ENCODE peak calls at places on chromosomes 12 and 14, in five cellular contexts. One of them, this sample, is unnamed.

GRCh38 chr12:94955193-94955592 is 48.3 kb downstream of the NDUFA12 start:
- DNase-seq in HTR-8/SVneo: no peak
- DNase-seq in stimulated activated CD8-positive, alpha-beta memory T cell treated with anti-CD3 and anti-CD28 coated beads, Interleukin-2, amount 100 ng/mL, for 1 hour: no peak
- DNase-seq in activated CD4-positive, alpha-beta T cell treated with anti-CD3 and anti-CD28 coated beads for 1 hour: no peak
- DNase-seq in kidney tubule cell: no peak
- DNase-seq in this sample: no peak

GRCh38 chr12:27555928-27556778 is 32.1 kb downstream of the PPFIBP1 start:
- DNase-seq in HTR-8/SVneo: no peak
- DNase-seq in stimulated activated CD8-positive, alpha-beta memory T cell treated with anti-CD3 and anti-CD28 coated beads, Interleukin-2, amount 100 ng/mL, for 1 hour: no peak
- DNase-seq in activated CD4-positive, alpha-beta T cell treated with anti-CD3 and anti-CD28 coated beads for 1 hour: no peak
- DNase-seq in kidney tubule cell: no peak
- DNase-seq in this sample: no peak

GRCh38 chr12:32139064-32139421 is 32.4 kb downstream of the BICD1 start:
- DNase-seq in HTR-8/SVneo: no peak
- DNase-seq in stimulated activated CD8-positive, alpha-beta memory T cell treated with anti-CD3 and anti-CD28 coated beads, Interleukin-2, amount 100 ng/mL, for 1 hour: no peak
- DNase-seq in activated CD4-positive, alpha-beta T cell treated with anti-CD3 and anti-CD28 coated beads for 1 hour: no peak
- DNase-seq in kidney tubule cell: no peak
- DNase-seq in this sample: no peak

GRCh38 chr12:77947326-77947725 is 116.6 kb downstream of the NAV3 start:
- DNase-seq in HTR-8/SVneo: peak
- DNase-seq in stimulated activated CD8-positive, alpha-beta memory T cell treated with anti-CD3 and anti-CD28 coated beads, Interleukin-2, amount 100 ng/mL, for 1 hour: no peak
- DNase-seq in activated CD4-positive, alpha-beta T cell treated with anti-CD3 and anti-CD28 coated beads for 1 hour: no peak
- DNase-seq in kidney tubule cell: peak
- DNase-seq in this sample: no peak

GRCh38 chr12:107057071-107057834 is 36.1 kb downstream of the CRY1 start:
- DNase-seq in HTR-8/SVneo: peak
- DNase-seq in stimulated activated CD8-positive, alpha-beta memory T cell treated with anti-CD3 and anti-CD28 coated beads, Interleukin-2, amount 100 ng/mL, for 1 hour: no peak
- DNase-seq in activated CD4-positive, alpha-beta T cell treated with anti-CD3 and anti-CD28 coated beads for 1 hour: no peak
- DNase-seq in kidney tubule cell: no peak
- DNase-seq in this sample: no peak

GRCh38 chr14:54881761-54882401 is 20.7 kb downstream of the GCH1 start:
- DNase-seq in HTR-8/SVneo: no peak
- DNase-seq in stimulated activated CD8-positive, alpha-beta memory T cell treated with anti-CD3 and anti-CD28 coated beads, Interleukin-2, amount 100 ng/mL, for 1 hour: no peak
- DNase-seq in activated CD4-positive, alpha-beta T cell treated with anti-CD3 and anti-CD28 coated beads for 1 hour: no peak
- DNase-seq in kidney tubule cell: no peak
- DNase-seq in this sample: no peak

GRCh38 chr12:3964404-3964803 is 91.2 kb upstream of the PARP11 start:
- DNase-seq in HTR-8/SVneo: peak
- DNase-seq in stimulated activated CD8-positive, alpha-beta memory T cell treated with anti-CD3 and anti-CD28 coated beads, Interleukin-2, amount 100 ng/mL, for 1 hour: no peak
- DNase-seq in activated CD4-positive, alpha-beta T cell treated with anti-CD3 and anti-CD28 coated beads for 1 hour: no peak
- DNase-seq in kidney tubule cell: no peak
- DNase-seq in this sample: peak

GRCh38 chr12:7271904-7272303 is 32.0 kb upstream of the ACSM4 start:
- DNase-seq in HTR-8/SVneo: no peak
- DNase-seq in stimulated activated CD8-positive, alpha-beta memory T cell treated with anti-CD3 and anti-CD28 coated beads, Interleukin-2, amount 100 ng/mL, for 1 hour: no peak
- DNase-seq in activated CD4-positive, alpha-beta T cell treated with anti-CD3 and anti-CD28 coated beads for 1 hour: no peak
- DNase-seq in kidney tubule cell: no peak
- DNase-seq in this sample: no peak

GRCh38 chr12:98057701-98058100 is 457.7 kb upstream of the TMPO start:
- DNase-seq in HTR-8/SVneo: no peak
- DNase-seq in stimulated activated CD8-positive, alpha-beta memory T cell treated with anti-CD3 and anti-CD28 coated beads, Interleukin-2, amount 100 ng/mL, for 1 hour: no peak
- DNase-seq in activated CD4-positive, alpha-beta T cell treated with anti-CD3 and anti-CD28 coated beads for 1 hour: no peak
- DNase-seq in kidney tubule cell: no peak
- DNase-seq in this sample: no peak

GRCh38 chr12:54021432-54022013 is 6.7 kb upstream of the HOXC6 start:
- DNase-seq in HTR-8/SVneo: no peak
- DNase-seq in stimulated activated CD8-positive, alpha-beta memory T cell treated with anti-CD3 and anti-CD28 coated beads, Interleukin-2, amount 100 ng/mL, for 1 hour: no peak
- DNase-seq in activated CD4-positive, alpha-beta T cell treated with anti-CD3 and anti-CD28 coated beads for 1 hour: no peak
- DNase-seq in kidney tubule cell: peak
- DNase-seq in this sample: peak

GRCh38 chr14:21069388-21070082 is 569 bp upstream of the ARHGEF40 start:
- DNase-seq in HTR-8/SVneo: no peak
- DNase-seq in stimulated activated CD8-positive, alpha-beta memory T cell treated with anti-CD3 and anti-CD28 coated beads, Interleukin-2, amount 100 ng/mL, for 1 hour: no peak
- DNase-seq in activated CD4-positive, alpha-beta T cell treated with anti-CD3 and anti-CD28 coated beads for 1 hour: no peak
- DNase-seq in kidney tubule cell: peak
- DNase-seq in this sample: no peak

GRCh38 chr12:6978188-6978986 is 7.7 kb downstream of the EMG1 start:
- DNase-seq in HTR-8/SVneo: no peak
- DNase-seq in stimulated activated CD8-positive, alpha-beta memory T cell treated with anti-CD3 and anti-CD28 coated beads, Interleukin-2, amount 100 ng/mL, for 1 hour: no peak
- DNase-seq in activated CD4-positive, alpha-beta T cell treated with anti-CD3 and anti-CD28 coated beads for 1 hour: no peak
- DNase-seq in kidney tubule cell: no peak
- DNase-seq in this sample: no peak

GRCh38 chr12:94109154-94109553 is 39.2 kb upstream of the PLXNC1 start:
- DNase-seq in HTR-8/SVneo: peak
- DNase-seq in stimulated activated CD8-positive, alpha-beta memory T cell treated with anti-CD3 and anti-CD28 coated beads, Interleukin-2, amount 100 ng/mL, for 1 hour: no peak
- DNase-seq in activated CD4-positive, alpha-beta T cell treated with anti-CD3 and anti-CD28 coated beads for 1 hour: no peak
- DNase-seq in kidney tubule cell: peak
- DNase-seq in this sample: no peak

GRCh38 chr12:109571773-109572505 is 1.4 kb downstream of the MMAB start:
- DNase-seq in HTR-8/SVneo: no peak
- DNase-seq in stimulated activated CD8-positive, alpha-beta memory T cell treated with anti-CD3 and anti-CD28 coated beads, Interleukin-2, amount 100 ng/mL, for 1 hour: no peak
- DNase-seq in activated CD4-positive, alpha-beta T cell treated with anti-CD3 and anti-CD28 coated beads for 1 hour: no peak
- DNase-seq in kidney tubule cell: no peak
- DNase-seq in this sample: no peak

GRCh38 chr12:104643093-104643646 is 186.4 kb downstream of the CHST11 start:
- DNase-seq in HTR-8/SVneo: no peak
- DNase-seq in stimulated activated CD8-positive, alpha-beta memory T cell treated with anti-CD3 and anti-CD28 coated beads, Interleukin-2, amount 100 ng/mL, for 1 hour: no peak
- DNase-seq in activated CD4-positive, alpha-beta T cell treated with anti-CD3 and anti-CD28 coated beads for 1 hour: no peak
- DNase-seq in kidney tubule cell: no peak
- DNase-seq in this sample: no peak

GRCh38 chr14:103727313-103728000 is 11.8 kb downstream of the ZFYVE21 start:
- DNase-seq in HTR-8/SVneo: no peak
- DNase-seq in stimulated activated CD8-positive, alpha-beta memory T cell treated with anti-CD3 and anti-CD28 coated beads, Interleukin-2, amount 100 ng/mL, for 1 hour: no peak
- DNase-seq in activated CD4-positive, alpha-beta T cell treated with anti-CD3 and anti-CD28 coated beads for 1 hour: no peak
- DNase-seq in kidney tubule cell: no peak
- DNase-seq in this sample: no peak

GRCh38 chr12:4703676-4704075 is 16.5 kb upstream of the GALNT8 start:
- DNase-seq in HTR-8/SVneo: no peak
- DNase-seq in stimulated activated CD8-positive, alpha-beta memory T cell treated with anti-CD3 and anti-CD28 coated beads, Interleukin-2, amount 100 ng/mL, for 1 hour: no peak
- DNase-seq in activated CD4-positive, alpha-beta T cell treated with anti-CD3 and anti-CD28 coated beads for 1 hour: no peak
- DNase-seq in kidney tubule cell: no peak
- DNase-seq in this sample: no peak

GRCh38 chr14:52693004-52693403 is 2.4 kb downstream of the ERO1A start:
- DNase-seq in HTR-8/SVneo: no peak
- DNase-seq in stimulated activated CD8-positive, alpha-beta memory T cell treated with anti-CD3 and anti-CD28 coated beads, Interleukin-2, amount 100 ng/mL, for 1 hour: no peak
- DNase-seq in activated CD4-positive, alpha-beta T cell treated with anti-CD3 and anti-CD28 coated beads for 1 hour: no peak
- DNase-seq in kidney tubule cell: no peak
- DNase-seq in this sample: no peak

GRCh38 chr14:36583242-36584166 is 1.1 kb upstream of the NKX2-8 start:
- DNase-seq in HTR-8/SVneo: no peak
- DNase-seq in stimulated activated CD8-positive, alpha-beta memory T cell treated with anti-CD3 and anti-CD28 coated beads, Interleukin-2, amount 100 ng/mL, for 1 hour: no peak
- DNase-seq in activated CD4-positive, alpha-beta T cell treated with anti-CD3 and anti-CD28 coated beads for 1 hour: no peak
- DNase-seq in kidney tubule cell: no peak
- DNase-seq in this sample: no peak

GRCh38 chr14:48086516-48086915 is 411.1 kb upstream of the MDGA2 start:
- DNase-seq in HTR-8/SVneo: no peak
- DNase-seq in stimulated activated CD8-positive, alpha-beta memory T cell treated with anti-CD3 and anti-CD28 coated beads, Interleukin-2, amount 100 ng/mL, for 1 hour: no peak
- DNase-seq in activated CD4-positive, alpha-beta T cell treated with anti-CD3 and anti-CD28 coated beads for 1 hour: no peak
- DNase-seq in kidney tubule cell: no peak
- DNase-seq in this sample: no peak

GRCh38 chr12:123478762-123479161 is 20.8 kb downstream of the SNRNP35 start:
- DNase-seq in HTR-8/SVneo: no peak
- DNase-seq in stimulated activated CD8-positive, alpha-beta memory T cell treated with anti-CD3 and anti-CD28 coated beads, Interleukin-2, amount 100 ng/mL, for 1 hour: no peak
- DNase-seq in activated CD4-positive, alpha-beta T cell treated with anti-CD3 and anti-CD28 coated beads for 1 hour: no peak
- DNase-seq in kidney tubule cell: peak
- DNase-seq in this sample: no peak

GRCh38 chr12:49537231-49537708 is 1.6 kb upstream of the KCNH3 start:
- DNase-seq in HTR-8/SVneo: no peak
- DNase-seq in stimulated activated CD8-positive, alpha-beta memory T cell treated with anti-CD3 and anti-CD28 coated beads, Interleukin-2, amount 100 ng/mL, for 1 hour: no peak
- DNase-seq in activated CD4-positive, alpha-beta T cell treated with anti-CD3 and anti-CD28 coated beads for 1 hour: no peak
- DNase-seq in kidney tubule cell: no peak
- DNase-seq in this sample: no peak

GRCh38 chr12:53233671-53234091 is 1.7 kb upstream of the RARG start:
- DNase-seq in HTR-8/SVneo: no peak
- DNase-seq in stimulated activated CD8-positive, alpha-beta memory T cell treated with anti-CD3 and anti-CD28 coated beads, Interleukin-2, amount 100 ng/mL, for 1 hour: no peak
- DNase-seq in activated CD4-positive, alpha-beta T cell treated with anti-CD3 and anti-CD28 coated beads for 1 hour: no peak
- DNase-seq in kidney tubule cell: no peak
- DNase-seq in this sample: no peak

GRCh38 chr14:68634346-68634745 is 158.5 kb downstream of the ZFP36L1 start:
- DNase-seq in HTR-8/SVneo: no peak
- DNase-seq in stimulated activated CD8-positive, alpha-beta memory T cell treated with anti-CD3 and anti-CD28 coated beads, Interleukin-2, amount 100 ng/mL, for 1 hour: no peak
- DNase-seq in activated CD4-positive, alpha-beta T cell treated with anti-CD3 and anti-CD28 coated beads for 1 hour: no peak
- DNase-seq in kidney tubule cell: no peak
- DNase-seq in this sample: peak